ENCODE peak calls at places on chromosomes 11 and 22, in six cellular contexts. V is stimulated activated CD8-positive, alpha-beta memory T cell treated with anti-CD3 and anti-CD28 coated beads, Interleukin-15, amount 100 ng/mL, for 24 hours; W is HEK293T; K is natural killer cell treated with Interleukin-12 subunit alpha and Interleukin-12 subunit beta and Interleukin-15 and Interleukin-18, amount 100 ng/mL, for 72 hours; I is HCEC 1CT; J is activated naive CD8-positive, alpha-beta T cell treated with anti-CD3 and anti-CD28 coated beads, Interleukin-2, amount 50 U/mL, for 24 hours. G is an unnamed sample.

GRCh38 chr11:36212507-36212906 is 76.7 kb downstream of the COMMD9 start:
- DNase-seq in V (no peak), J (no peak), W (no peak), K (no peak), I (no peak), G (no peak)

GRCh38 chr11:78344114-78344513 is 73.5 kb downstream of the GAB2 start:
- DNase-seq in I (peak), W (no peak), K (no peak), J (no peak), V (no peak), G (no peak)

GRCh38 chr11:119368121-119369034 is 13.1 kb downstream of the USP2 start:
- DNase-seq in W (no peak), K (no peak), V (no peak), I (peak), J (no peak), G (no peak)

GRCh38 chr22:42365337-42365865 is 66.8 kb downstream of the NFAM1 start:
- DNase-seq in I (no peak), K (no peak), W (no peak), V (no peak), J (no peak), G (no peak)

GRCh38 chr22:26517429-26517828 is 5.2 kb upstream of the TFIP11 start:
- DNase-seq in J (no peak), K (no peak), W (no peak), V (no peak), I (no peak), G (no peak)

GRCh38 chr11:36376888-36377758 is 81.0 kb downstream of the PRR5L start:
- DNase-seq in J (peak), W (peak), K (peak), V (no peak), I (no peak), G (peak)

GRCh38 chr22:46972901-46973831 is 210.7 kb downstream of the TBC1D22A start:
- DNase-seq in K (no peak), J (no peak), W (no peak), V (no peak), I (no peak), G (no peak)

GRCh38 chr22:48811885-48812284 is 1015.8 kb downstream of the BRD1 start:
- DNase-seq in K (no peak), V (no peak), W (no peak), J (no peak), I (no peak), G (no peak)

GRCh38 chr22:29254283-29254653 is 13.5 kb downstream of the RHBDD3 start:
- DNase-seq in V (no peak), I (no peak), K (no peak), J (no peak), W (peak), G (no peak)

GRCh38 chr11:13486926-13487660 is 8.7 kb downstream of the PTH start:
- DNase-seq in K (peak), I (no peak), J (peak), V (peak), W (no peak), G (peak)

GRCh38 chr11:71188073-71188472 is 64.3 kb downstream of the SHANK2 start:
- DNase-seq in J (no peak), I (no peak), V (no peak), K (no peak), W (no peak), G (no peak)

GRCh38 chr11:1742371-1742770 is 8.0 kb downstream of the IFITM10 start:
- DNase-seq in K (no peak), V (no peak), J (no peak), W (no peak), I (no peak), G (peak)

GRCh38 chr11:116366451-116366850 is 406.3 kb downstream of the BUD13 start:
- DNase-seq in K (no peak), V (no peak), I (no peak), J (no peak), W (no peak), G (no peak)

GRCh38 chr11:77217156-77217555 is 84.3 kb downstream of the GDPD4 start:
- DNase-seq in J (no peak), I (no peak), K (no peak), W (no peak), V (no peak), G (no peak)

GRCh38 chr22:26636296-26636695 is 14.5 kb downstream of the CRYBA4 start:
- DNase-seq in K (no peak), W (no peak), V (no peak), J (no peak), I (no peak), G (no peak)

GRCh38 chr22:50083462-50084081 is 1.7 kb downstream of the MLC1 start:
- DNase-seq in J (no peak), I (no peak), W (no peak), V (no peak), K (peak), G (no peak)

GRCh38 chr22:31496735-31497146 is 405 bp downstream of the SFI1 start:
- DNase-seq in I (peak), K (peak), W (peak), J (peak), V (no peak), G (peak)

GRCh38 chr11:6248248-6248647 is 9.4 kb downstream of the CNGA4 start:
- DNase-seq in V (no peak), J (no peak), W (no peak), I (no peak), K (no peak), G (no peak)

GRCh38 chr22:44968736-44969135 is 41.1 kb downstream of the PHF21B start:
- DNase-seq in I (no peak), W (no peak), V (no peak), K (no peak), J (no peak), G (no peak)

GRCh38 chr11:66720223-66720898 is 8.7 kb downstream of the SPTBN2 start:
- DNase-seq in J (peak), W (no peak), I (peak), K (peak), V (no peak), G (peak)

GRCh38 chr22:26398741-26399153 is 30.3 kb upstream of the ASPHD2 start:
- DNase-seq in K (no peak), W (peak), I (peak), V (no peak), J (peak), G (peak)

G was measured in stimulated activated naive CD8-positive, alpha-beta T cell treated with anti-CD3 and anti-CD28 coated beads, Interleukin-15, Interleukin-2, amounts not matched to agents 100 U/mL and 50 U/mL, for 24 hours.